ENCODE peak calls at places on chromosomes 1 and 21, in four cellular contexts. P is PC-3, I is endothelial cell of umbilical vein, F is psoas muscle. M is an unnamed sample.
A peak's percentile ranks its signal among the peaks of the same experiment; 100 is the strongest.

GRCh38 chr1:85174492-85174891 is 26.3 kb downstream of the SYDE2 start:
- DNase-seq in I (no peak), P (peak; percentile 29), F (no peak), M (no peak)

GRCh38 chr1:116915182-116915611 is 5.5 kb downstream of the PTGFRN start:
- DNase-seq in P (peak; percentile 35), F (no peak), I (no peak), M (no peak)

GRCh38 chr1:1605724-1606123 is 5.8 kb upstream of the FNDC10 start:
- DNase-seq in I (no peak), F (no peak), P (no peak), M (no peak)

GRCh38 chr1:155082301-155082940 is 3.8 kb downstream of the EFNA3 start:
- DNase-seq in I (no peak), P (no peak), F (no peak), M (no peak)

GRCh38 chr1:151408891-151409290 is 9.5 kb downstream of the PSMB4 start:
- DNase-seq in F (no peak), I (no peak), P (no peak), M (no peak)

GRCh38 chr1:229217716-229218115 is 53.2 kb upstream of the RAB4A start:
- DNase-seq in P (peak; percentile 58), F (no peak), I (no peak), M (no peak)

GRCh38 chr1:5651964-5652751 is 340.1 kb downstream of the NPHP4 start:
- DNase-seq in I (no peak), F (no peak), P (no peak), M (no peak)

GRCh38 chr1:186033744-186034345 is 299.7 kb downstream of the HMCN1 start:
- DNase-seq in P (no peak), I (peak; percentile 50), F (no peak), M (peak; percentile 29)

GRCh38 chr1:224623743-224624333 is 7.7 kb downstream of the CNIH3 start:
- DNase-seq in I (peak; percentile 51), P (peak; percentile 94), F (no peak), M (peak; percentile 29)

GRCh38 chr1:168470821-168471473 is 72.8 kb downstream of the XCL2 start:
- DNase-seq in I (no peak), F (no peak), P (peak; percentile 92), M (no peak)

GRCh38 chr1:42983253-42983652 is 24.6 kb upstream of the SLC2A1 start:
- DNase-seq in P (no peak), F (no peak), I (no peak), M (no peak)

GRCh38 chr1:113390871-113391642 is 742 bp downstream of the MAGI3 start:
- DNase-seq in I (peak; percentile 41), P (peak; percentile 54), F (peak; percentile 46), M (peak; percentile 55)

GRCh38 chr1:118589486-118589885 is 398.7 kb downstream of the TBX15 start:
- DNase-seq in P (no peak), I (no peak), F (no peak), M (no peak)

GRCh38 chr21:38825901-38826300 is 20.2 kb downstream of the ETS2 start:
- DNase-seq in F (no peak), I (no peak), P (no peak), M (no peak)

M was measured in left cardiac atrium.